ENCODE peak calls at places on chromosomes 5 and 9, in four cellular contexts. One of them, this sample, is unnamed.

GRCh38 chr5:34775886-34776285 is 63.1 kb upstream of the TTC23L start:
- DNase-seq in H1: no peak
- DNase-seq in GM12878: no peak
- DNase-seq in K562: no peak
- DNase-seq in this sample: no peak

GRCh38 chr5:133198511-133198910 is 146.7 kb downstream of the HSPA4 start:
- DNase-seq in H1: no peak
- DNase-seq in GM12878: no peak
- DNase-seq in K562: no peak
- DNase-seq in this sample: no peak

GRCh38 chr5:131462479-131462878 is 172.6 kb downstream of the RAPGEF6 start:
- DNase-seq in GM12878: no peak
- DNase-seq in K562: no peak
- DNase-seq in H1: no peak
- DNase-seq in this sample: no peak

GRCh38 chr5:133735346-133735745 is 123.0 kb upstream of the FSTL4 start:
- DNase-seq in K562: no peak
- DNase-seq in H1: peak
- DNase-seq in GM12878: no peak
- DNase-seq in this sample: peak

GRCh38 chr9:8648271-8648670 is 848.7 kb upstream of the DMAC1 start:
- DNase-seq in K562: no peak
- DNase-seq in H1: no peak
- DNase-seq in GM12878: no peak
- DNase-seq in this sample: no peak

GRCh38 chr9:92278117-92278516 is 15.4 kb downstream of the IARS1 start:
- DNase-seq in GM12878: no peak
- DNase-seq in K562: no peak
- DNase-seq in H1: no peak
- DNase-seq in this sample: no peak

GRCh38 chr9:98977246-98977681 is 33.6 kb downstream of the COL15A1 start:
- DNase-seq in GM12878: no peak
- DNase-seq in H1: no peak
- DNase-seq in K562: no peak
- DNase-seq in this sample: no peak

GRCh38 chr9:75488082-75488713 is 399.9 kb downstream of the OSTF1 start:
- DNase-seq in H1: no peak
- DNase-seq in GM12878: no peak
- DNase-seq in K562: no peak
- DNase-seq in this sample: no peak

GRCh38 chr5:35776757-35777156 is 79.9 kb upstream of the IL7R start:
- DNase-seq in H1: no peak
- DNase-seq in K562: no peak
- DNase-seq in GM12878: no peak
- DNase-seq in this sample: no peak

GRCh38 chr5:107557051-107557658 is 113.6 kb downstream of the EFNA5 start:
- DNase-seq in K562: no peak
- DNase-seq in GM12878: no peak
- DNase-seq in H1: no peak
- DNase-seq in this sample: no peak

GRCh38 chr9:100911273-100911672 is 117.3 kb upstream of the PLPPR1 start:
- DNase-seq in K562: no peak
- DNase-seq in H1: no peak
- DNase-seq in GM12878: no peak
- DNase-seq in this sample: no peak

GRCh38 chr5:651296-652022 is 39.3 kb downstream of the CEP72 start:
- DNase-seq in K562: no peak
- DNase-seq in H1: peak
- DNase-seq in GM12878: no peak
- DNase-seq in this sample: no peak

GRCh38 chr5:56456002-56456401 is 222.9 kb upstream of the ANKRD55 start:
- DNase-seq in H1: no peak
- DNase-seq in GM12878: no peak
- DNase-seq in K562: no peak
- DNase-seq in this sample: no peak

GRCh38 chr5:73365990-73366667 is 82.4 kb downstream of the FOXD1 start:
- DNase-seq in H1: no peak
- DNase-seq in K562: no peak
- DNase-seq in GM12878: no peak
- DNase-seq in this sample: no peak

GRCh38 chr5:144230806-144231205 is 60.1 kb downstream of the KCTD16 start:
- DNase-seq in K562: no peak
- DNase-seq in GM12878: no peak
- DNase-seq in H1: no peak
- DNase-seq in this sample: no peak

GRCh38 chr9:37126214-37126788 is 5.9 kb downstream of the ZCCHC7 start:
- DNase-seq in H1: no peak
- DNase-seq in K562: no peak
- DNase-seq in GM12878: no peak
- DNase-seq in this sample: no peak

GRCh38 chr5:126998201-126998631 is 32.1 kb downstream of the MARCHF3 start:
- DNase-seq in K562: peak
- DNase-seq in GM12878: peak
- DNase-seq in H1: no peak
- DNase-seq in this sample: no peak

GRCh38 chr5:59837071-59837470 is 56.5 kb downstream of the PDE4D start:
- DNase-seq in H1: no peak
- DNase-seq in GM12878: no peak
- DNase-seq in K562: no peak
- DNase-seq in this sample: no peak

GRCh38 chr9:121596515-121596914 is 54.9 kb upstream of the DAB2IP start:
- DNase-seq in H1: no peak
- DNase-seq in K562: no peak
- DNase-seq in GM12878: no peak
- DNase-seq in this sample: no peak

GRCh38 chr5:89008291-89008690 is 125.3 kb upstream of the MEF2C start:
- DNase-seq in GM12878: no peak
- DNase-seq in K562: no peak
- DNase-seq in H1: no peak
- DNase-seq in this sample: no peak

GRCh38 chr5:59923465-59923864 is 29.9 kb upstream of the PDE4D start:
- DNase-seq in K562: no peak
- DNase-seq in H1: no peak
- DNase-seq in GM12878: no peak
- DNase-seq in this sample: no peak

GRCh38 chr5:25006734-25007133 is 362.0 kb upstream of the CDH10 start:
- DNase-seq in GM12878: no peak
- DNase-seq in K562: no peak
- DNase-seq in H1: no peak
- DNase-seq in this sample: no peak

GRCh38 chr5:16883801-16884200 is 52.3 kb downstream of the MYO10 start:
- DNase-seq in GM12878: no peak
- DNase-seq in K562: no peak
- DNase-seq in H1: no peak
- DNase-seq in this sample: no peak

GRCh38 chr5:37247036-37247435 is 2.1 kb downstream of the CPLANE1 start:
- DNase-seq in H1: no peak
- DNase-seq in GM12878: no peak
- DNase-seq in K562: no peak
- DNase-seq in this sample: no peak

GRCh38 chr5:50968296-50969206 is 302.1 kb downstream of the PARP8 start:
- DNase-seq in H1: peak
- DNase-seq in GM12878: no peak
- DNase-seq in K562: no peak
- DNase-seq in this sample: no peak

GRCh38 chr9:114156658-114157421 is 1.5 kb downstream of the COL27A1 start:
- DNase-seq in K562: no peak
- DNase-seq in H1: peak
- DNase-seq in GM12878: no peak
- DNase-seq in this sample: no peak

GRCh38 chr9:91047993-91048607 is 246.5 kb downstream of the SYK start:
- DNase-seq in K562: no peak
- DNase-seq in GM12878: no peak
- DNase-seq in H1: peak
- DNase-seq in this sample: no peak

GRCh38 chr9:96014078-96014477 is 138.6 kb downstream of the ERCC6L2 start:
- DNase-seq in GM12878: no peak
- DNase-seq in H1: no peak
- DNase-seq in K562: no peak
- DNase-seq in this sample: no peak

GRCh38 chr5:11903614-11904269 is 504 bp downstream of the CTNND2 start:
- DNase-seq in K562: no peak
- DNase-seq in H1: peak
- DNase-seq in GM12878: no peak
- DNase-seq in this sample: no peak

GRCh38 chr5:60312098-60312497 is 387.9 kb downstream of the DEPDC1B start:
- DNase-seq in H1: no peak
- DNase-seq in K562: no peak
- DNase-seq in GM12878: peak
- DNase-seq in this sample: no peak

GRCh38 chr9:89450213-89450612 is 47.7 kb downstream of the SEMA4D start:
- DNase-seq in K562: no peak
- DNase-seq in GM12878: no peak
- DNase-seq in H1: no peak
- DNase-seq in this sample: no peak

GRCh38 chr5:32711693-32712462 is 757 bp downstream of the NPR3 start:
- DNase-seq in GM12878: no peak
- DNase-seq in K562: no peak
- DNase-seq in H1: peak
- DNase-seq in this sample: no peak

GRCh38 chr9:108551030-108551964 is 304.5 kb downstream of the ACTL7B start:
- DNase-seq in H1: no peak
- DNase-seq in K562: no peak
- DNase-seq in GM12878: no peak
- DNase-seq in this sample: no peak
- TF ChIP-seq CBX5 in H1: no peak
- TF ChIP-seq CBX5 in K562: no peak
- TF ChIP-seq CBX5 in GM12878: no peak
- TF ChIP-seq CBX5 in this sample: no peak

GRCh38 chr9:93480728-93481324 is 27.4 kb upstream of the FAM120AOS start:
- DNase-seq in H1: no peak
- DNase-seq in GM12878: no peak
- DNase-seq in K562: no peak
- DNase-seq in this sample: no peak
- TF ChIP-seq HDAC2 in H1: no peak
- TF ChIP-seq HDAC2 in GM12878: no peak
- TF ChIP-seq HDAC2 in K562: no peak
- TF ChIP-seq HDAC2 in this sample: no peak

DNA sequence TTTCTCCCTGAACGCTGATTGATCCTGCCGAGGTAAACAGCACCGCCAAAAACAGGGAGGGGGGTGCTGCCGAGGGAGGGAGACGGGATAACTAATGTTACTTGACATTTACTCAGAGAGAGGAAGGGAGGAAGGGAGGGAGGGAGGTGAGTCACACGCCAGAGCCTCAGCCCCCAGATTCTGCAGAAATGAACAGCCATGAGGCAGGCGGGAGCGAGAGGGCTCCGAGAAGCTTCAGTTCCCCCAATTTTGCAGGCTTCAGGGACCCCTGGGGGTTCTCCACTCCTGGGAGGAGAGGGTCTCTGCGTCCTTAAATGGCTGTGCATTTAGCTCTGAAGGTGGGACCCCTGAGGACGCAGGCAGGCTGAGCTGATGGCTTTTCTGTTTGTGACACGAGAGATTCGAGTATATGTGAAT is 59.1 kb upstream of the IER5L start:
- DNase-seq in H1: no peak
- DNase-seq in GM12878: no peak
- DNase-seq in K562: peak
- DNase-seq in this sample: no peak
- TF ChIP-seq CBX5 in H1: no peak
- TF ChIP-seq CBX5 in GM12878: no peak
- TF ChIP-seq CBX5 in K562: no peak
- TF ChIP-seq CBX5 in this sample: no peak

GRCh38 chr5:3596261-3596825 is 711 bp downstream of the IRX1 start:
- DNase-seq in GM12878: no peak
- DNase-seq in K562: no peak
- DNase-seq in H1: peak
- DNase-seq in this sample: no peak

GRCh38 chr5:3593771-3594513 is 1.7 kb upstream of the IRX1 start:
- DNase-seq in GM12878: no peak
- DNase-seq in K562: no peak
- DNase-seq in H1: peak
- DNase-seq in this sample: no peak

GRCh38 chr5:3597002-3597726 is 1.5 kb downstream of the IRX1 start:
- DNase-seq in GM12878: no peak
- DNase-seq in H1: peak
- DNase-seq in K562: no peak
- DNase-seq in this sample: no peak

GRCh38 chr5:3594514-3595101 is 1.0 kb upstream of the IRX1 start:
- DNase-seq in K562: no peak
- DNase-seq in H1: peak
- DNase-seq in GM12878: no peak
- DNase-seq in this sample: no peak

GRCh38 chr5:3595102-3595961 is at the start of gene IRX1:
- DNase-seq in K562: no peak
- DNase-seq in GM12878: no peak
- DNase-seq in H1: peak
- DNase-seq in this sample: no peak
- TF ChIP-seq HDAC2 in K562: no peak
- TF ChIP-seq HDAC2 in GM12878: no peak
- TF ChIP-seq HDAC2 in H1: no peak
- TF ChIP-seq HDAC2 in this sample: no peak

GRCh38 chr5:112529525-112529924 is 110.4 kb upstream of the EPB41L4A start:
- DNase-seq in H1: no peak
- DNase-seq in GM12878: no peak
- DNase-seq in K562: peak
- DNase-seq in this sample: peak
- TF ChIP-seq CBX5 in H1: no peak
- TF ChIP-seq CBX5 in GM12878: no peak
- TF ChIP-seq CBX5 in K562: no peak
- TF ChIP-seq CBX5 in this sample: no peak

DNA sequence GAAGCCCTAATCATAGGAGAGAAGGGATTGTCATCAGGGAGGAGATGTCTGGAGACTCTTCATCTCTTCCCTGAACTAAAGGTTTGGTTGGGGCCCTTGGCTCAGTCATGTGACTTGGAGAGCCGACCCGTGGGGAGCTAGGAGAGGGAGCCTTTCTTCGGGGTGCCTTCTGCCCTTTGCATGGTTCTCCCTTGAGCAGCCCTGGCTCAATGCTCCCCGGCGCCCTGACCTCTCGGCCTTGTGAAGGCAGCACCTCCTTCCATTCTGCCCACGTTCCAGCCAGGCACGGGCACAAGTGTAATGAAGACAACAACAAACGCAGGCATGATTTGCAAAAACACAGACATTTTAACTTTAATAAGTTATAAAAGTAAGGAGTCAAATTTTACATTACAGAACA is 50.4 kb downstream of the ZNF354C start:
- DNase-seq in GM12878: no peak
- DNase-seq in H1: no peak
- DNase-seq in K562: no peak
- DNase-seq in this sample: no peak
- TF ChIP-seq HDAC2 in GM12878: no peak
- TF ChIP-seq HDAC2 in H1: no peak
- TF ChIP-seq HDAC2 in K562: no peak
- TF ChIP-seq HDAC2 in this sample: no peak